ENCODE peak calls at places on chromosomes 4 and X, in nine cellular contexts. I is heart left ventricle, W is Peyer's patch, U is right lobe of liver, S is breast epithelium, F is spleen, O is testis, K is esophagus squamous epithelium, G is IMR-90. Z is an unnamed sample. For H3K4me1 and H3K27me3, the result is how much of the 10 kb centered on the place peaks cover.

GRCh38 chr4:30757357-30757756 is 37.2 kb downstream of the PCDH7 start:
- DNase-seq in G (peak), I (no peak), U (no peak), W (no peak), O (no peak), K (no peak), F (no peak), S (no peak), Z (no peak)

GRCh38 chr4:7144374-7145290 is 47.7 kb upstream of the SORCS2 start:
- DNase-seq in G (peak), S (no peak), U (no peak), I (no peak), O (no peak), K (no peak), F (no peak), W (no peak), Z (no peak)

GRCh38 chr4:99382745-99383360 is 30.3 kb upstream of the ADH1C start:
- DNase-seq in K (no peak), U (no peak), O (no peak), G (peak), S (no peak), W (no peak), I (no peak), F (no peak), Z (no peak)

GRCh38 chrX:136931661-136932060 is 51.1 kb upstream of the RBMX start:
- DNase-seq in U (no peak), S (no peak), K (no peak), G (no peak), F (no peak), O (no peak), I (no peak), W (no peak), Z (no peak)

GRCh38 chr4:89226665-89227572 is 80.7 kb downstream of the GPRIN3 start:
- DNase-seq in I (peak), U (peak), F (no peak), W (peak), G (peak), K (no peak), S (peak), O (peak), Z (peak)

GRCh38 chr4:10296730-10297129 is 160.5 kb downstream of the ZNF518B start:
- DNase-seq in K (no peak), O (peak), I (no peak), U (no peak), W (no peak), G (no peak), F (no peak), S (peak), Z (no peak)

GRCh38 chr4:158850800-158851644 is 82.2 kb downstream of the FNIP2 start:
- DNase-seq in I (no peak), O (no peak), W (no peak), S (peak), F (no peak), K (no peak), G (peak), U (no peak), Z (no peak)

GRCh38 chrX:56281789-56282188 is 49.6 kb downstream of the KLF8 start:
- DNase-seq in U (no peak), I (no peak), W (no peak), K (no peak), F (no peak), O (no peak), S (no peak), G (peak), Z (no peak)

GRCh38 chrX:1661048-1661921 is 46.4 kb downstream of the ASMT start:
- DNase-seq in U (peak), F (peak), G (no peak), S (no peak), O (peak), K (peak), I (no peak), W (peak), Z (no peak)

GRCh38 chrX:101691823-101692222 is 32.2 kb upstream of the ARMCX2 start:
- DNase-seq in S (no peak), W (no peak), G (no peak), K (no peak), U (no peak), O (no peak), F (no peak), I (no peak), Z (no peak)

GRCh38 chr4:10283761-10284160 is 167.2 kb upstream of the WDR1 start:
- DNase-seq in W (no peak), G (no peak), U (no peak), K (no peak), O (no peak), F (no peak), I (no peak), S (no peak), Z (no peak)

GRCh38 chr4:4541040-4541631 is 712 bp downstream of the STX18 start:
- DNase-seq in G (peak), S (no peak), K (no peak), I (peak), U (peak), W (peak), F (no peak), O (peak), Z (peak)

GRCh38 chr4:174650711-174651355 is 128.5 kb upstream of the HPGD start:
- DNase-seq in G (no peak), S (no peak), F (no peak), I (no peak), O (no peak), K (no peak), U (no peak), W (no peak), Z (no peak)

GRCh38 chr4:2948895-2949781 is 14.1 kb downstream of the NOP14 start:
- DNase-seq in F (no peak), G (no peak), W (peak), K (no peak), O (peak), U (no peak), I (no peak), S (no peak), Z (peak)

GRCh38 chr4:56434599-56435000 is 815 bp downstream of the PPAT start:
- DNase-seq in U (no peak), O (peak), G (peak), W (no peak), I (peak), K (no peak), S (peak), F (no peak), Z (no peak)

GRCh38 chr4:148649669-148650331 is 207.6 kb upstream of the NR3C2 start:
- DNase-seq in F (no peak), K (no peak), G (peak), W (no peak), S (no peak), U (no peak), I (no peak), O (no peak), Z (no peak)

GRCh38 chr4:53714377-53715140 is 123.3 kb upstream of the LNX1 start:
- DNase-seq in S (no peak), F (no peak), I (no peak), O (no peak), U (no peak), W (no peak), K (no peak), G (peak), Z (no peak)

GRCh38 chr4:153759407-153760226 is at the start of gene RNF175:
- DNase-seq in O (no peak), K (no peak), S (no peak), I (no peak), G (no peak), U (no peak), W (no peak), F (peak), Z (no peak)

GRCh38 chr4:123043793-123044425 is 121.5 kb upstream of the NUDT6 start:
- DNase-seq in F (no peak), S (no peak), I (no peak), W (no peak), U (no peak), O (no peak), G (no peak), K (no peak), Z (no peak)

GRCh38 chrX:10628906-10629305 is 8.5 kb upstream of the MID1 start:
- DNase-seq in O (no peak), G (no peak), F (no peak), K (no peak), I (no peak), U (no peak), W (no peak), S (no peak), Z (no peak)

GRCh38 chrX:123338240-123338639 is 154.2 kb downstream of the GRIA3 start:
- DNase-seq in K (no peak), S (no peak), O (no peak), U (no peak), G (no peak), W (no peak), F (no peak), I (no peak), Z (no peak)

GRCh38 chr4:10101559-10102192 is 14.9 kb downstream of the WDR1 start:
- DNase-seq in K (no peak), I (no peak), U (no peak), W (no peak), F (no peak), S (peak), O (no peak), G (no peak), Z (peak)

GRCh38 chr4:8086751-8087445 is 71.7 kb downstream of the ABLIM2 start:
- DNase-seq in I (no peak), F (no peak), S (no peak), K (no peak), O (no peak), U (no peak), G (no peak), W (no peak), Z (no peak)

GRCh38 chrX:130981836-130982235 is 76.3 kb upstream of the ARHGAP36 start:
- DNase-seq in S (no peak), I (no peak), W (no peak), F (no peak), U (no peak), O (no peak), K (no peak), G (no peak), Z (no peak)

GRCh38 chrX:130990723-130991122 is 67.4 kb upstream of the ARHGAP36 start:
- DNase-seq in U (no peak), W (no peak), O (no peak), I (no peak), G (no peak), S (no peak), K (no peak), F (no peak), Z (no peak)

DNA sequence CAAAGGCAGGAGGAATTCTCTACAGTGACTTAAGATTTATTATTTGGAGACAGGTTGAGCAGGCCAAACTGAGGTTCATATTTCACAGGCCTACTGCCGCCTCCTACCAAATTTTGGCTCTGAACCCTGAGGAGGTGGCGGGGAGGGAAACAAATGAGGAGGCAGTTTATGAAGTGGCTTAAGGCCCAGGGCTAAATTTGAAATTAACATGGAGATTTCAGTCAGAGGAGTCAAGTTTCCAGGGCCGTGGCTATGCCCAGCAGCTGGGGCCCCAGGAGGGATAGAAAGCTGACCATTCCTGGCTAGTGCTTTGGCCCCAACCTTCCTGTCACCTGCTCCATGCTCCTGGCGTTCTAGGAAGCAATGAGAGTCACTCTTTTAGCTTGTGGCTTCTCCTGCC is 73.4 kb upstream of the ARHGAP36 start:
- DNase-seq in I (no peak), U (no peak), W (no peak), K (no peak), O (no peak), G (no peak), S (no peak), F (no peak), Z (peak)
- H3K4me1 ChIP-seq in I (under half), U (under half), W (under half), K (under half), O (under half), G (under half), S (under half), F (under half), Z (under half)

GRCh38 chr4:73053076-73053475 is 16.4 kb downstream of the COX18 start:
- DNase-seq in F (no peak), G (peak), S (no peak), I (no peak), O (no peak), K (no peak), W (no peak), U (no peak), Z (no peak)
- TF ChIP-seq POLR2A in F (no peak), G (no peak), S (no peak), I (no peak), O (no peak), K (no peak), W (no peak), U (no peak), Z (no peak)

GRCh38 chr4:602559-602942 is 22.8 kb upstream of the PDE6B start:
- DNase-seq in U (no peak), S (peak), W (peak), O (peak), F (peak), I (no peak), K (no peak), G (no peak), Z (no peak)

GRCh38 chr4:604131-604530 is 21.2 kb upstream of the PDE6B start:
- DNase-seq in G (no peak), S (no peak), I (no peak), U (no peak), F (no peak), W (peak), K (no peak), O (no peak), Z (no peak)

GRCh38 chr4:609400-610050 is 15.8 kb upstream of the PDE6B start:
- DNase-seq in I (no peak), W (no peak), U (no peak), O (no peak), S (no peak), F (peak), G (no peak), K (no peak), Z (no peak)

GRCh38 chr4:608236-608635 is 17.1 kb upstream of the PDE6B start:
- DNase-seq in W (no peak), U (no peak), I (no peak), O (no peak), K (no peak), S (no peak), F (peak), G (no peak), Z (no peak)

DNA sequence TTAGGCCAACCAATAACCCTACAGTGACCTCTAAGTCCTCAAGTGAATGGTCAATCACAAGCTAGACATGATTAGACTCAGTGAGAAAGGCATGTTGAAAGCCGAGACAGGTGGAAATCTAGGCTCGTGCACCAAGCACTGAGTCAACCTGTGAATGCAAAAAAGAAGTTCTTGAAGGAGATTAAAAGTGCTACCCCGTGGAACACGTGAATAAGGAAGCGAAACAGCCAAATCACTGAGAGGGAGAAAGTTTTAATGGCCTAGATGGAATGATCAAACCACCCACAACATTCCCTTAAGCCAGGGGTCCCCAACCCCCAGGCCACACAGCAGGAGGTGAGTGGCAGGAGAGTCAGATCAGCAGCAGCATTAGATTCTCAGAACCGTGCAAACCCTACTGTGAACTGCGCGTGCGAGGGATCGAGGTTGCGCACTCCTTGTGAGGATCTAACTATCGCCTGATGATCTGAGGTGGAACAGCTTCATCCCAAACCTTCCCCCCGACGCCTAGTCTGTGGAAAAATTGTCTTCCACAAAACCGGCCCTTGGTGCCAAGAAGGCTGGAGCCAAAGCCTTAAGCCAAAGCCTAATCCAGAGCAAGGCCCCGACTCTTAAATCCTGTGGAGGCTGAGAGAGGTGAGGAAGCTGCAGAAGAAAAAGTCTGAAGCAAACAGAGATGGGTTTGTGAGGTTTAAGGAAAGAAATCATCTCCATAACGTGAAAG is 19.5 kb upstream of the PDE6B start:
- DNase-seq in G (no peak), K (no peak), F (peak), O (no peak), W (no peak), S (no peak), U (no peak), I (no peak), Z (no peak)
- H3K27me3 ChIP-seq in G (under half), K (under half), F (under half), O (under half), W (under half), S (under half), U (under half), I (under half), Z (under half)

GRCh38 chr4:73454920-73455319 is 18.9 kb downstream of the AFP start:
- DNase-seq in U (no peak), W (no peak), F (no peak), G (no peak), K (no peak), I (no peak), S (no peak), O (no peak), Z (no peak)

GRCh38 chr4:73452953-73453700 is 17.1 kb downstream of the AFP start:
- DNase-seq in K (no peak), G (no peak), W (peak), I (no peak), F (no peak), O (no peak), U (no peak), S (no peak), Z (no peak)

GRCh38 chr4:73451978-73452747 is 16.1 kb downstream of the AFP start:
- DNase-seq in W (no peak), F (no peak), G (no peak), I (no peak), U (no peak), K (no peak), S (no peak), O (no peak), Z (no peak)

GRCh38 chr4:73451404-73451803 is 15.4 kb downstream of the AFP start:
- DNase-seq in W (no peak), F (no peak), S (no peak), U (no peak), I (no peak), G (peak), K (no peak), O (no peak), Z (no peak)

GRCh38 chr4:73453701-73454005 is 17.6 kb downstream of the AFP start:
- DNase-seq in S (no peak), I (no peak), W (no peak), O (no peak), U (no peak), G (no peak), F (no peak), K (no peak), Z (no peak)
- H3K4me1 ChIP-seq in S (under half), I (under half), W (under half), O (under half), U (under half), G (under half), F (under half), K (under half), Z (under half)

DNA sequence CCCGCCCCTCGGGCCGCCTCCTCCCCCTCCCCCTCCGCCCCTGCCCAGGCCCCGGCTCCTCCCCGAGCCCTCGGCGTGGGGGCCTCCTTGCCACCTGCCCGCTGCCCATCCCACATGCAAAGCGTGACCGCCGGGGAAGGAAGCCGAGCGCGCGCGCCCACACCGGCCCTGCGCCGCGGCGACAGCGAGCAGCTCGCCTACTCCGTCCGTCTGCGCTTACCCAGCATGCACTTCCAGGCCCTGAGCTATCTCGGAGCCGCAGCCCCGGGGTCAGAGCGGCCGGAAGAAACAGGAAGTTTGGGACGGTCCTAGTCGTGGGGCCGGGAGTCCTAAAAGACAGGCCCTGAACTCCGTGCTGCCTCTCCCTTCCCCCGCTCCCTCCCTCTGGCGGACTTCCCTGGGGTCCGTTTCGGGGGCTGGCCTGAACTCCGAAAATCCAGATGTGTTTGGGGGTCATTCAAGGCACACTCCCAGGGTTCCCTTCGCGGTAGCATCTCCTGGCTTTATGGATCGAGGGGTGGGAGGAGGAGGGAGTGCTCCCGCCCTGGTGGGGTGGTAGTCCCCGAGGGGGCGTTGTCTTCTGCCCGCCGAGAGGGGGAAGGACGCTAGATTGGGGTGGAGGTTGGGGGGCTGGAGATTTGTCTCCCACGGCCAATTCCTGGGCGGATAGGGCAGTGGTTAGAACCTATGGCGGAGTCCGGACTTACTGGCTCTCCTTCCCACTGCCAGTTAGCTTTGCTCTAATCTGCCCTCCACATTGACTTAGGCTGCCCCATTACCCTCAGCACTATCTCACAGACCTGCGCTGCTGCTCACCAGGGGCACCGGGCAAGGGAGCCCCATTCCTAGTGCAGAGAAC is 25.0 kb upstream of the BCORL1 start:
- DNase-seq in G (peak), K (peak), U (peak), I (peak), W (peak), S (no peak), O (peak), F (peak), Z (no peak)
- TF ChIP-seq POLR2A in G (no peak), K (peak), U (peak), I (peak), W (no peak), S (no peak), O (no peak), F (no peak), Z (no peak)

GRCh38 chr4:28890949-28891348 is 1829.2 kb upstream of the PCDH7 start:
- DNase-seq in O (no peak), K (no peak), F (no peak), S (no peak), W (no peak), U (no peak), G (no peak), I (no peak), Z (no peak)
- H3K27me3 ChIP-seq in O (under half), K (under half), F (under half), S (under half), W (under half), U (under half), G (under half), I (under half), Z (under half)

DNA sequence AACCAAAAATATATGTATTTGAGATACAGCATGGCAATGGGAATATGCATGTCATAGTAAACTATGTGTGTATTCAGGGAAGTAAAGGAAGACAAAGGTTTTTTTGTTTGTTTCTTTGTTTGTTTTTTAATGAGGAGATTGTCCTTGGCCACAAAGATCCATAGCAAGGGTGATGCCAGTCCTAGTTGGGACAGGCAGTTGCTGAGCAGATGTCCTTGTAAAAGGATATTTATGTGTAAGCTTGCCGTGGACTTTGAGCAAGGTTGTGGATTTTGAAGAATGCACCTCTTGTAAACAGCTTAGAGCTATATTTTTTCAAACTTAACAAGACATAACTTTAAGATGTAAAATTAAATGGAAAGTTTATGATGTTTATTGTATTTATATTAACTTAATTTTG is 69.9 kb upstream of the GABRE start:
- DNase-seq in U (no peak), G (no peak), W (no peak), F (no peak), S (no peak), O (no peak), I (no peak), K (no peak), Z (no peak)
- H3K4me1 ChIP-seq in U (under half), G (under half), W (under half), F (under half), S (under half), O (under half), I (under half), K (under half), Z (under half)

Z was measured in gastrocnemius medialis.